ENCODE peak calls at places on chromosomes 7 and 10, in four cellular contexts. V is GM23338, E is hepatocyte, Z is MM.1S. I is an unnamed sample. For H3K9me2 and H4K20me1, the result is how much of the 10 kb centered on the place peaks cover.

GRCh38 chr7:140992422-140992821 is 22.3 kb downstream of the MRPS33 start:
- DNase-seq in E (no peak), V (no peak), Z (no peak), I (no peak)

GRCh38 chr7:135970682-135971365 is 6.3 kb downstream of the MTPN start:
- DNase-seq in E (no peak), V (no peak), Z (peak), I (peak)

GRCh38 chr7:151199196-151199874 is 11.0 kb downstream of the H2BK1 start:
- DNase-seq in E (no peak), Z (no peak), V (no peak), I (no peak)

GRCh38 chr10:47303866-47304265 is 3.9 kb downstream of the GDF10 start:
- DNase-seq in Z (no peak), V (no peak), E (no peak), I (no peak)

GRCh38 chr10:127415116-127415515 is 134.0 kb upstream of the NPS start:
- DNase-seq in E (no peak), V (no peak), Z (no peak), I (no peak)

GRCh38 chr7:47100815-47101435 is 481.0 kb downstream of the TNS3 start:
- DNase-seq in Z (peak), E (peak), V (peak), I (peak)

GRCh38 chr10:79434816-79435215 is 10.6 kb downstream of the ZCCHC24 start:
- DNase-seq in E (no peak), V (no peak), Z (no peak), I (no peak)

GRCh38 chr7:157978766-157979165 is 608.9 kb downstream of the PTPRN2 start:
- DNase-seq in E (no peak), Z (no peak), V (no peak), I (no peak)

GRCh38 chr7:157434701-157435100 is 97.9 kb downstream of the DNAJB6 start:
- DNase-seq in E (no peak), V (no peak), Z (no peak), I (no peak)

GRCh38 chr7:28755255-28755654 is 202.9 kb downstream of the TRIL start:
- DNase-seq in V (no peak), E (no peak), Z (no peak), I (no peak)

GRCh38 chr10:78457804-78458483 is 424.3 kb downstream of the RPS24 start:
- DNase-seq in Z (no peak), V (no peak), E (no peak), I (no peak)

GRCh38 chr10:88077977-88078376 is 214.6 kb downstream of the PTEN start:
- DNase-seq in Z (no peak), V (no peak), E (no peak), I (no peak)

GRCh38 chr10:16741540-16741939 is 75.7 kb downstream of the RSU1 start:
- DNase-seq in V (no peak), E (no peak), Z (no peak), I (no peak)

GRCh38 chr10:126872135-126872534 is 33.1 kb upstream of the DOCK1 start:
- DNase-seq in V (no peak), Z (no peak), E (no peak), I (no peak)

GRCh38 chr7:115037128-115037802 is 115.4 kb downstream of the MDFIC start:
- DNase-seq in V (no peak), E (no peak), Z (peak), I (no peak)

GRCh38 chr7:114658188-114658587 is 243.6 kb downstream of the FOXP2 start:
- DNase-seq in E (no peak), V (no peak), Z (no peak), I (no peak)

GRCh38 chr10:105579112-105579511 is 938.0 kb downstream of the SORCS3 start:
- DNase-seq in E (no peak), Z (no peak), V (no peak), I (no peak)

GRCh38 chr10:46549171-46550075 is 7.0 kb downstream of the GPRIN2 start:
- DNase-seq in E (no peak), V (no peak), Z (no peak), I (no peak)

GRCh38 chr10:53754851-53755250 is 982.3 kb upstream of the MBL2 start:
- DNase-seq in V (peak), Z (no peak), E (no peak), I (no peak)

GRCh38 chr7:154255324-154255723 is 203.1 kb downstream of the DPP6 start:
- DNase-seq in V (no peak), Z (no peak), E (no peak), I (no peak)

GRCh38 chr10:78212134-78212785 is 178.6 kb downstream of the RPS24 start:
- DNase-seq in Z (no peak), E (peak), V (no peak), I (no peak)

GRCh38 chr10:12103743-12104142 is 25.7 kb upstream of the SEC61A2 start:
- DNase-seq in E (no peak), V (no peak), Z (no peak), I (no peak)

GRCh38 chr10:3053145-3053544 is 14.2 kb upstream of the PFKP start:
- DNase-seq in Z (no peak), V (no peak), E (no peak), I (no peak)

GRCh38 chr10:17504547-17505245 is 50.3 kb upstream of the ST8SIA6 start:
- DNase-seq in Z (no peak), V (no peak), E (no peak), I (no peak)

GRCh38 chr10:28906011-28906411 is 228.7 kb downstream of the BAMBI start:
- DNase-seq in V (no peak), Z (no peak), E (no peak), I (no peak)

GRCh38 chr7:107816053-107816566 is 13.1 kb upstream of the SLC26A3 start:
- DNase-seq in Z (no peak), V (no peak), E (no peak), I (no peak)

DNA sequence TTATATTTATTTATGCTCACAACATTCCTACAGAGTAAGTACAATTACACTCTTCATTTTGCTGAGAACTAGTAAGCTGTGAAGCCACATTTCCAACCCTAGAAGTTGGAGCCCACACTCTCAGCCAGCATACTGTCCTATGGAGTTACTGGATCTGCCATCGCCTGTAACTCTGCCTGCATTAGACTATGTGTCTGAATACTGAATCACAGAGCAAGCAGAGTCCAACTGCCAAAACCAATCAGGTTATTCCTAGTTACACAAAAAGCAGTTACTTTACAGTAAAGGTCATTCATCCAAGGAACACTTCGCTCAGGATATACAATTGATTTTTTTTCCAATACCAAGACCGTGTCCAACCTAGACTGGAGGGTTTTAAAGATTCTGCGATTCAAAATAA is 21.5 kb downstream of the CTAGE6 start:
- DNase-seq in Z (peak), V (no peak), E (no peak), I (no peak)
- H3K9me2 ChIP-seq in Z (under half), V (under half), E (under half), I (under half)

DNA sequence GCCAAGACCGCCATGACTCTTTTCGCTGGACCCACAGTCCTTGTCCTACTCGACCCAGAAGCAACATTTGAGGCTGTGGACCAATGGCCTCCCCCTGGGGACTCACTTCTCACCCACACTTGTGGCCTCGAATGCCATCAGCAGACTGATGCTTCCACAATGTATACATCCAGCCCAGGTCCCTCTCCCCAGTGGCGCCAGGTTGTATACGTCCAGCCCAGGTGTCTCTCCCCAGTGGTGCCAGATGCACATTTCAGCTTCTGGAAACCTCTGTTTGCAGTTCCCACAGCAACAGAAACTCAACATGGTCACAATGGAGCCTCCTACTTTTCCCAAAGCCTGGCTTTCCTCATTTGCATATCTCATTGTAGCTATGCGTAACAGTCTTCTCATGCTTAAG is 210.5 kb upstream of the RNF32 start:
- DNase-seq in V (no peak), Z (no peak), E (no peak), I (no peak)
- TF ChIP-seq CTCF in V (no peak), Z (no peak), E (no peak), I (no peak)

GRCh38 chr10:112996462-112996861 is 46.4 kb downstream of the TCF7L2 start:
- DNase-seq in Z (no peak), E (no peak), V (no peak), I (peak)

GRCh38 chr10:112988839-112989406 is 38.9 kb downstream of the TCF7L2 start:
- DNase-seq in Z (no peak), V (peak), E (no peak), I (no peak)

GRCh38 chr10:112986791-112987190 is 36.7 kb downstream of the TCF7L2 start:
- DNase-seq in E (no peak), V (no peak), Z (no peak), I (no peak)

GRCh38 chr10:112990271-112990670 is 40.2 kb downstream of the TCF7L2 start:
- DNase-seq in E (no peak), V (no peak), Z (no peak), I (no peak)

DNA sequence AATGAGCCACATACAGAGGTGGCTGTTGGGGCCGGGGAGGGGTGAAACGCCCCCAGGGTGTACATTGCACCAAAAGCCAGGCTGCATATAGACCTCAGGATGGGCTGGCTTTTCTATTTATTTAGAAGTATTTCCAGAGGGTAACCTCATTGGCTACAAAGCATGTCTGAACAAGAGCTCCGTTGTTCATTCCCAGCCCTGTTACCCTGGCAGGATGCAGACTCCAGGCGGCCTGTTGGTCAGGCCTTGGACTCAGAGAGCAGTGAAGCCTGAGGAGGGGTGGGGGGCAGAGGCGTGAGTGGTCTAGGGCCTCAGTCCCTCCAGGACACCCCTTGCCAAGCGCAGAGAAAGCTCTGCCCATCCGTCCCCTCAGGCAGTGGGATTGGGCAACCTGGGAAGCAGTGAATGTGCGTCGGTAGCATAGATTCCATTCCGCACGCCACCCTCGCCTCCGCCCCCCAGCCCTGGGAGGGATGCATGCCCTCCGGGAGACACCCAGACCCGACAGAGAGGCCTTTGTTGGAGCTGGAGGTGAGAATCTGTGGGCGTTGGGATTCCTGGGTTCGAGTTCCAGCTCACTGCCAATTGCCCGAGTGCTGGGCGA is 41.9 kb downstream of the TCF7L2 start:
- DNase-seq in Z (no peak), E (no peak), V (no peak), I (no peak)
- H4K20me1 ChIP-seq in Z (under half), E (half or more), V (half or more), I (under half)

DNA sequence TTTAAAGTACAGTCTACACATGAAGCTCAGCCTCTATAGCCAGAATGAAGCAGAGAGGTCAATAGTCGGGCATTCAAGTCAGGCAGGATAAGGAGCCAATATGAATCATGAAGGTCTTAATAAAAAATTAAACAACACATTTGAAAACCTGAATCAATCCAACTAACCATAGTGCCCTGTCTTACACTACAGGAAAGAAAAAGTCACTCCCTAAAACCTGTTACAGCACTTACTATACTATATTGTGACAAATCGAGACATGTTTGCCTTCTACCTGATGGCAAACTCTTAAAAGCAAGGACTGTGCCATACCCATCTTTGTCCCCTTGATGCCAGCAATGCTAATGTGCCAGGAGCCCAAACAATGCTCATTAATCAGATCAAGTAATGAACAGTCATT is 117.6 kb downstream of the HTR7 start:
- DNase-seq in E (no peak), Z (no peak), V (no peak), I (no peak)
- H3K9me2 ChIP-seq in E (under half), Z (under half), V (under half), I (under half)

GRCh38 chr10:6721480-6721879 is 141.4 kb upstream of the PRKCQ start:
- DNase-seq in Z (no peak), E (peak), V (peak), I (no peak)
- TF ChIP-seq CTCF in Z (no peak), E (peak), V (no peak), I (no peak)

GRCh38 chr7:105132335-105132734 is 118.3 kb downstream of the KMT2E start:
- DNase-seq in E (no peak), Z (no peak), V (no peak), I (no peak)

GRCh38 chr7:105131890-105132289 is 117.9 kb downstream of the KMT2E start:
- DNase-seq in Z (no peak), V (no peak), E (no peak), I (no peak)

GRCh38 chr7:105133986-105134655 is 120.1 kb downstream of the KMT2E start:
- DNase-seq in Z (no peak), E (no peak), V (no peak), I (no peak)

GRCh38 chr7:105133358-105133757 is 119.4 kb downstream of the KMT2E start:
- DNase-seq in Z (no peak), E (no peak), V (no peak), I (no peak)

GRCh38 chr7:105132835-105133234 is 118.8 kb downstream of the KMT2E start:
- DNase-seq in V (no peak), Z (no peak), E (no peak), I (no peak)
- H4K20me1 ChIP-seq in V (under half), Z (under half), E (under half), I (under half)

DNA sequence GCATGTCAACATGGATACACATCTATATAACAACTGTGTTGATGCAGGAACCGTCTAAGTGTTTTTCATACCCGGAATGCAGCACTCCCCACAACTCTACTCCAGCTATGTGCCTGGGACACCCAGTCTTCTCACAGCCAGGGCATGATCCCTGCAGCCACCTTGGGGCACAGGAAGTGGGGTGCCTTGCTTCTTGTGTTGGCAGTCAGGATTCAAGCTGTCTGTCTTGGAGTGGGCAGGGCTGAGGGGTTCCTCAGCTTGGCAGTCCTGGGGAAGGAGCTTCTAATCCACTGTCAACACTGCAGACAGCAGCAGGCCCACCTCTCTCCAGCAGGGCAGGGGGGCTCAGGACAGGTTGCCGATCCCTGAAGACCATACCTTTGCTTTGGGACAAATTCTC is 41.3 kb downstream of the DRGX start:
- DNase-seq in V (no peak), E (no peak), Z (no peak), I (no peak)
- H3K9me2 ChIP-seq in V (under half), E (under half), Z (under half), I (under half)

GRCh38 chr7:100127866-100128601 is 1.3 kb downstream of the MBLAC1 start:
- DNase-seq in V (peak), E (peak), Z (peak), I (peak)

GRCh38 chr7:100132697-100133137 is 6.0 kb downstream of the MBLAC1 start:
- DNase-seq in V (peak), Z (peak), E (peak), I (peak)

GRCh38 chr7:100128602-100128963 is 1.8 kb downstream of the MBLAC1 start:
- DNase-seq in Z (no peak), V (no peak), E (no peak), I (peak)

GRCh38 chr7:100130608-100131453 is 4.1 kb downstream of the MBLAC1 start:
- DNase-seq in Z (peak), E (peak), V (peak), I (peak)

GRCh38 chr7:100132126-100132525 is 5.4 kb downstream of the MBLAC1 start:
- DNase-seq in E (no peak), Z (no peak), V (no peak), I (no peak)
- TF ChIP-seq CTCF in E (no peak), Z (no peak), V (no peak), I (no peak)

GRCh38 chr10:97498076-97498840 is at the start of gene MMS19:
- DNase-seq in E (peak), Z (peak), V (peak), I (peak)
- H4K20me1 ChIP-seq in E (under half), Z (under half), V (half or more), I (under half)

DNA sequence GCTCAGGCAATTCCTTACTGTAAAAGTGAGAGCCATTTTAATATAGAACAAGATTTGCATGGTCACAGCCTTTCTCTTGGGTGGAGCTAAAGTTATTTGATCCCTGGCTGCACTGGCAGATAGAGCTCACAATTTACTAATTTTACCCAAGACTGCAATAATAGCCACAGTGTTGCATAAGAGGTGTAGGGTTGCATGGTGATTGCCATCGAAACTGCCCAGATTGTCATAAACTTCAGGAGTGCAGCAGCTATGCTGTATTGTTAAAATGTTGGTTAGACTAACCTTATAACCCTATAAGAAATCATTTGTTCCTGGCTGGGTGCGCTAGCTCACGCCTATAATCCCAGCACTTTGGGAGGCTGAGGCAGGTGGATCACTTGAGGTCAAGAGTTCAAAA is 50.0 kb downstream of the VCL start:
- DNase-seq in Z (no peak), E (no peak), V (no peak), I (no peak)
- H3K9me2 ChIP-seq in Z (under half), E (under half), V (under half), I (under half)

I was measured in OCI-LY7.